ENCODE peak calls at places on chromosomes 3 and 15, in four cellular contexts. C is GM12878, W is mesendoderm, D is endothelial cell of umbilical vein. L is an unnamed sample. For H3K27me3, the result is how much of the 10 kb centered on the place peaks cover.

GRCh38 chr3:139105154-139105702 is 60.5 kb upstream of the PRR23C start:
- DNase-seq in W (no peak), C (no peak), D (no peak), L (no peak)

GRCh38 chr15:68528891-68529290 is 49.9 kb upstream of the CORO2B start:
- DNase-seq in C (no peak), W (no peak), D (peak), L (no peak)

GRCh38 chr15:68229386-68230156 is at the start of gene CLN6:
- DNase-seq in C (peak), W (peak), D (peak), L (peak)

GRCh38 chr3:7385635-7386034 is 524.7 kb downstream of the GRM7 start:
- DNase-seq in C (no peak), W (no peak), D (no peak), L (no peak)

GRCh38 chr3:98784666-98785600 is 21.8 kb downstream of the ST3GAL6 start:
- DNase-seq in D (peak), W (peak), C (no peak), L (peak)

GRCh38 chr3:179962617-179963387 is 73.9 kb downstream of the PEX5L start:
- DNase-seq in D (no peak), W (no peak), C (no peak), L (no peak)

GRCh38 chr15:41798607-41799487 is 24.6 kb downstream of the MAPKBP1 start:
- DNase-seq in D (no peak), C (no peak), W (no peak), L (no peak)

GRCh38 chr3:157647820-157648219 is 144.6 kb upstream of the VEPH1 start:
- DNase-seq in C (no peak), D (no peak), W (no peak), L (no peak)

GRCh38 chr15:78620021-78620838 is 566 bp downstream of the CHRNA3 start:
- DNase-seq in W (peak), C (no peak), D (no peak), L (peak)

GRCh38 chr3:49518016-49518415 is 36.3 kb upstream of the BSN start:
- DNase-seq in C (no peak), D (no peak), W (no peak), L (no peak)

GRCh38 chr3:61568127-61568526 is 6.8 kb downstream of the PTPRG start:
- DNase-seq in D (no peak), C (no peak), W (no peak), L (no peak)

GRCh38 chr3:52067046-52067445 is 10.7 kb upstream of the DUSP7 start:
- DNase-seq in C (no peak), W (no peak), D (no peak), L (no peak)

DNA sequence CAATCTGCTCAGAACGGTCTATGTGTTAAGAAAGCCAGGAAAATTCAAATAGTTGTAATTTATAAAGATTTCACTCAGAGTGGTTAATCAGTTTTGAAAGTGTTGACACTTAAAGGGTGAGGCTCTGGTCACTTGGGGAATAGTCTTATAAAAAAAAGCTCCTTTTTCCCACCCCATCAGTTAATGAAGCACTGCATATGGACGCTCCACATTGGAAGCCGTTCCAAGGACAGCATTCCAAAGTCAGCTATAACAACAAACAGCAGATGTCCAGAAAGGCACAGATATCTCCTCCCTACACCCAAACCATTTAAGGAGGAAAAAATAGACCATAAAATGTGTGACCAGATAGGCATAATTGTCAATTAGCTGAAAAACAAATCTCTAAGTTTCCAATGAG is 198.5 kb downstream of the ERC2 start:
- DNase-seq in W (no peak), D (peak), C (no peak), L (peak)
- H3K27me3 ChIP-seq in W (under half), D (under half), C (under half), L (under half)

DNA sequence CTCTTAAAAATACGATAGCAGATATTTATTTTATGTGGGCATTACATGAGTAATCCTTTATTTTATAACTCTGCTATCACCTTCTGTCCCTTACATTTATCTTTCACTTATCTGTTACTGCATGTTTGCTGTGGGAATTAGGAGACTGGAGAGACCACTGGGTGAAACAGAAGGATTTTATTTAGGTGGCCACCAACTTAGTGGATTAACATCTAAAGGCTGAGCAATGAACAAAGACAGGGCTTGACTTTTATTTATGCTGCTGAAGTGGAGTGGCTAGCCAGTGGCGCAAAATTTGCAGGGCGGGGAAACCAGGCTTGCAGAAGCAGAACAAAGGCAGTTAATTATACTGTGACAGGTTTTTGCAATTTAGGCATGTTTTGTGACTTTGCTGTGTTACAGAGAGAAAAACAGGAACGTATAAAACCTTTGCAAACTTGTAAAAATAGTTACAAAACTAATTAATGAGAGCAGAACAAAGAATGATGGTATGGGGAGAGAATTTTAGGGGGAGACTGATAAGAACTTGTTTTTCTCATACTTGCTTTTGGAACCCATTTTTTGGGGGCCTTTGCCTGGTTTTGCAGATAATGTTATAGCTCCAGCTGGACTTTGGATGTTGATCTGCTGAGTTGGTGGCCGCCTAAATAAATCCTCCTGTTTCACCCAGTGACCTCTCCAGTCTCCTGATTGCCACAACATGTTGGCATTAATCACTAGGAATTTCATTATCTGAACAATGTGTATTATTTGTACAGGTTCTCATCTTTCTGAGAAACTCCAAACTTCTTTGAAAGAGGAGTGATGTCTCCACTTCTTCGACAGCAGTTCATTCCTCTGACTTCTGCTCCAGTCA is 18.0 kb downstream of the KLHL24 start:
- DNase-seq in W (peak), D (peak), C (no peak), L (no peak)
- H3K4me3 ChIP-seq in W (peak), D (no peak), C (no peak), L (peak)

DNA sequence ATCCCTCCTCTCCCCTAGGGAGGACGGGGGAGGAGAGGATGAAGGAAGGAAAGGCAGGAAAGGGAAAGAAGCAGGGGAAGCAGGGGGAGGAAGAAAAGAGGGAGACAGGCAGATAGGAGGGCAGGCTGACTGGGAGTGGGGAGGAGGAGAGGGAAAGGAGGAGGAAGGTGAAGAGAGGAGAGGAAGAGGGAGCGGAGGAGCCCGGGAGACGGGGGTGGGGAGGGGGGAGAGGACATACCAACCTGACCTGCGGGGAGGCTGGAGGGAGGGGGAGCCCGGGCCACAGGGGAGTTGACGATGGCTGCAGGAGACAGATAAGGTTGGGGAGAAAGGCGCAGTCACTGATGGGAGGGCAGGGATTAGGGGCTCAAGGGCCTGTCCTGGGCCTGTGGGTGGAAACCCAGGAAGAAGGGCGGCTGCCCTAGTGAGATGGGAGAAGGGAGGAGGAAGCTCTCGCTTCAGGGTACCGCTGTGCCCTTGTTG is 28.1 kb downstream of the C3orf18 start:
- DNase-seq in D (no peak), C (no peak), W (no peak), L (no peak)
- H3K9ac ChIP-seq in D (no peak), C (no peak), W (peak), L (no peak)

GRCh38 chr3:172334743-172335142 is 113.5 kb downstream of the GHSR start:
- DNase-seq in D (no peak), C (no peak), W (no peak), L (no peak)
- H3K27me3 ChIP-seq in D (under half), C (under half), W (under half), L (under half)

GRCh38 chr3:14461006-14461747 is 58.8 kb downstream of the SLC6A6 start:
- DNase-seq in D (no peak), C (no peak), W (no peak), L (no peak)
- H3K4me3 ChIP-seq in D (no peak), C (no peak), W (no peak), L (no peak)

GRCh38 chr3:4067893-4068292 is 235.3 kb upstream of the SETMAR start:
- DNase-seq in W (no peak), D (no peak), C (no peak), L (no peak)

GRCh38 chr3:4069796-4070195 is 233.4 kb upstream of the SETMAR start:
- DNase-seq in C (no peak), W (peak), D (no peak), L (no peak)

DNA sequence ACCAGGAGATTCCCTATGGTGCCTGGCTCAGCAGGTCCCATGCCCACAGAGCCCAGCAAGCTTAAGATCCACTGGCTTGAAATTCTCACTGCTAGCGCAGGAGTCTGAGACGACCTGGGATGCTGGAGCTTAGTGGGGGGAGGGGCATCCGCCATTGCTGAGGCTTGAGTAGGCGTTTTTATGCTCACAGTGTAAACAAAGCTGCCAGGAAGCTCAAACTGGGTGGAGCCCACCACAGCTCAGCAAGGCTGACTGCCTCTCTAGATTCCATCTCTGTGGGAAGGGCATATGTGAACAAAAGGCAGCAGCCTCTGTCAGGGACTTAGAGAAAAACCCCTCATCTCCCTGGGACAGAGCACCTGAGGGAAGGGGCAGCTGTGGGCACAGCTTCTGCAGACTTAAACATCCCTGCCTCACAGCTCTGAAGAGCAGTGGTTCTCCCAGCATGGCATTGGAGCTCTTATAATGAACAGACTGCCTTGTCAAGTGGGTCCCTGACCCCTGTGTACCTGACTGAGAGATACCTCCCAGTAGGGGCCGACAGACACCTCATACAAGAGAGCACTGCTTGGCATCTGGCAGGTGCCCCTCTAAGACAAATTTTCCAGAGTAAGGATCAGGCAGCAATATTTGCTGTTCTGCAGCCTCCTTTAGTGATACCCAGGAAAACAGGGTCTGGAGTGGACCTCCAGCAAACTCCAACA is 231.5 kb upstream of the SETMAR start:
- DNase-seq in W (peak), D (no peak), C (no peak), L (no peak)
- H3K9ac ChIP-seq in W (peak), D (no peak), C (no peak), L (no peak)

GRCh38 chr15:69648215-69648614 is 195.6 kb downstream of the RPLP1 start:
- DNase-seq in W (peak), C (no peak), D (no peak), L (peak)
- H3K27me3 ChIP-seq in W (under half), C (under half), D (under half), L (half or more)

L was measured in adipocyte.